ENCODE peak calls at places on chromosomes 16 and 17, in eight cellular contexts. One of them, this sample, is unnamed.

GRCh38 chr17:27612160-27612767 is 18.7 kb upstream of the LGALS9 start:
- DNase-seq in MCF 10A: no peak
- DNase-seq in non-pigmented ciliary epithelial cell: no peak
- DNase-seq in Right ventricle myocardium inferior: no peak
- DNase-seq in NK-92 treated with Interleukin-12 subunit alpha and Interleukin-12 subunit beta, amount 100 ng/mL, for 24 hours: no peak
- DNase-seq in T follicular helper cell: no peak
- DNase-seq in IMR-90: peak; percentile 45
- DNase-seq in memory B cell: no peak
- DNase-seq in this sample: no peak

GRCh38 chr17:74738051-74738996 is 1.3 kb downstream of the RAB37 start:
- DNase-seq in T follicular helper cell: no peak
- DNase-seq in non-pigmented ciliary epithelial cell: no peak
- DNase-seq in Right ventricle myocardium inferior: no peak
- DNase-seq in memory B cell: peak; percentile 45
- DNase-seq in IMR-90: no peak
- DNase-seq in NK-92 treated with Interleukin-12 subunit alpha and Interleukin-12 subunit beta, amount 100 ng/mL, for 24 hours: peak; percentile 91
- DNase-seq in MCF 10A: no peak
- DNase-seq in this sample: no peak

GRCh38 chr16:79723583-79724168 is 123.1 kb upstream of the MAF start:
- DNase-seq in T follicular helper cell: no peak
- DNase-seq in MCF 10A: no peak
- DNase-seq in non-pigmented ciliary epithelial cell: no peak
- DNase-seq in IMR-90: no peak
- DNase-seq in NK-92 treated with Interleukin-12 subunit alpha and Interleukin-12 subunit beta, amount 100 ng/mL, for 24 hours: no peak
- DNase-seq in memory B cell: no peak
- DNase-seq in Right ventricle myocardium inferior: no peak
- DNase-seq in this sample: no peak

GRCh38 chr16:86027366-86028126 is 128.6 kb downstream of the IRF8 start:
- DNase-seq in T follicular helper cell: no peak
- DNase-seq in IMR-90: no peak
- DNase-seq in Right ventricle myocardium inferior: no peak
- DNase-seq in memory B cell: no peak
- DNase-seq in NK-92 treated with Interleukin-12 subunit alpha and Interleukin-12 subunit beta, amount 100 ng/mL, for 24 hours: no peak
- DNase-seq in MCF 10A: no peak
- DNase-seq in non-pigmented ciliary epithelial cell: no peak
- DNase-seq in this sample: no peak

GRCh38 chr17:78890111-78890897 is 12.7 kb downstream of the CEP295NL start:
- DNase-seq in memory B cell: peak; percentile 46
- DNase-seq in IMR-90: no peak
- DNase-seq in non-pigmented ciliary epithelial cell: no peak
- DNase-seq in NK-92 treated with Interleukin-12 subunit alpha and Interleukin-12 subunit beta, amount 100 ng/mL, for 24 hours: no peak
- DNase-seq in T follicular helper cell: peak; percentile 41
- DNase-seq in Right ventricle myocardium inferior: peak; percentile 93
- DNase-seq in MCF 10A: no peak
- DNase-seq in this sample: no peak

GRCh38 chr17:56165017-56165720 is 11.9 kb downstream of the ANKFN1 start:
- DNase-seq in memory B cell: no peak
- DNase-seq in Right ventricle myocardium inferior: no peak
- DNase-seq in non-pigmented ciliary epithelial cell: no peak
- DNase-seq in IMR-90: peak; percentile 81
- DNase-seq in NK-92 treated with Interleukin-12 subunit alpha and Interleukin-12 subunit beta, amount 100 ng/mL, for 24 hours: no peak
- DNase-seq in T follicular helper cell: no peak
- DNase-seq in MCF 10A: no peak
- DNase-seq in this sample: no peak

GRCh38 chr17:10745231-10745630 is 15.4 kb upstream of the TMEM220 start:
- DNase-seq in Right ventricle myocardium inferior: no peak
- DNase-seq in non-pigmented ciliary epithelial cell: no peak
- DNase-seq in NK-92 treated with Interleukin-12 subunit alpha and Interleukin-12 subunit beta, amount 100 ng/mL, for 24 hours: no peak
- DNase-seq in MCF 10A: peak; percentile 23
- DNase-seq in memory B cell: no peak
- DNase-seq in T follicular helper cell: no peak
- DNase-seq in IMR-90: no peak
- DNase-seq in this sample: no peak

GRCh38 chr17:46834846-46835245 is 16.4 kb upstream of the WNT3 start:
- DNase-seq in IMR-90: no peak
- DNase-seq in non-pigmented ciliary epithelial cell: no peak
- DNase-seq in NK-92 treated with Interleukin-12 subunit alpha and Interleukin-12 subunit beta, amount 100 ng/mL, for 24 hours: no peak
- DNase-seq in T follicular helper cell: no peak
- DNase-seq in MCF 10A: no peak
- DNase-seq in Right ventricle myocardium inferior: no peak
- DNase-seq in memory B cell: no peak
- DNase-seq in this sample: no peak

GRCh38 chr17:4514779-4515178 is 16.1 kb downstream of the SPNS2 start:
- DNase-seq in memory B cell: no peak
- DNase-seq in T follicular helper cell: no peak
- DNase-seq in Right ventricle myocardium inferior: peak; percentile 47
- DNase-seq in IMR-90: no peak
- DNase-seq in MCF 10A: no peak
- DNase-seq in non-pigmented ciliary epithelial cell: no peak
- DNase-seq in NK-92 treated with Interleukin-12 subunit alpha and Interleukin-12 subunit beta, amount 100 ng/mL, for 24 hours: no peak
- DNase-seq in this sample: no peak

GRCh38 chr17:80408872-80409271 is 6.1 kb upstream of the ENDOV start:
- DNase-seq in IMR-90: no peak
- DNase-seq in memory B cell: no peak
- DNase-seq in Right ventricle myocardium inferior: no peak
- DNase-seq in NK-92 treated with Interleukin-12 subunit alpha and Interleukin-12 subunit beta, amount 100 ng/mL, for 24 hours: no peak
- DNase-seq in T follicular helper cell: no peak
- DNase-seq in MCF 10A: peak; percentile 15
- DNase-seq in non-pigmented ciliary epithelial cell: no peak
- DNase-seq in this sample: no peak

GRCh38 chr17:76266244-76266938 is 1.2 kb downstream of the UBALD2 start:
- DNase-seq in IMR-90: peak; percentile 30
- DNase-seq in non-pigmented ciliary epithelial cell: no peak
- DNase-seq in NK-92 treated with Interleukin-12 subunit alpha and Interleukin-12 subunit beta, amount 100 ng/mL, for 24 hours: no peak
- DNase-seq in T follicular helper cell: no peak
- DNase-seq in memory B cell: no peak
- DNase-seq in Right ventricle myocardium inferior: peak; percentile 1
- DNase-seq in MCF 10A: no peak
- DNase-seq in this sample: peak; percentile 44

GRCh38 chr17:81385320-81386111 is 9.7 kb upstream of the BAHCC1 start:
- DNase-seq in NK-92 treated with Interleukin-12 subunit alpha and Interleukin-12 subunit beta, amount 100 ng/mL, for 24 hours: no peak
- DNase-seq in MCF 10A: no peak
- DNase-seq in Right ventricle myocardium inferior: peak; percentile 59
- DNase-seq in memory B cell: no peak
- DNase-seq in T follicular helper cell: no peak
- DNase-seq in non-pigmented ciliary epithelial cell: no peak
- DNase-seq in IMR-90: no peak
- DNase-seq in this sample: no peak

GRCh38 chr17:27780441-27781404 is 19.6 kb downstream of the NOS2 start:
- DNase-seq in NK-92 treated with Interleukin-12 subunit alpha and Interleukin-12 subunit beta, amount 100 ng/mL, for 24 hours: no peak
- DNase-seq in memory B cell: no peak
- DNase-seq in MCF 10A: no peak
- DNase-seq in IMR-90: no peak
- DNase-seq in T follicular helper cell: no peak
- DNase-seq in Right ventricle myocardium inferior: no peak
- DNase-seq in non-pigmented ciliary epithelial cell: no peak
- DNase-seq in this sample: no peak

GRCh38 chr16:19696312-19696711 is 21.7 kb downstream of the KNOP1 start:
- DNase-seq in memory B cell: no peak
- DNase-seq in IMR-90: peak; percentile 88
- DNase-seq in NK-92 treated with Interleukin-12 subunit alpha and Interleukin-12 subunit beta, amount 100 ng/mL, for 24 hours: no peak
- DNase-seq in Right ventricle myocardium inferior: peak; percentile 76
- DNase-seq in non-pigmented ciliary epithelial cell: peak; percentile 76
- DNase-seq in T follicular helper cell: peak; percentile 34
- DNase-seq in MCF 10A: peak; percentile 87
- DNase-seq in this sample: no peak

GRCh38 chr17:47945080-47945479 is 3.7 kb downstream of the PNPO start:
- DNase-seq in T follicular helper cell: no peak
- DNase-seq in memory B cell: no peak
- DNase-seq in NK-92 treated with Interleukin-12 subunit alpha and Interleukin-12 subunit beta, amount 100 ng/mL, for 24 hours: no peak
- DNase-seq in non-pigmented ciliary epithelial cell: no peak
- DNase-seq in IMR-90: no peak
- DNase-seq in MCF 10A: no peak
- DNase-seq in Right ventricle myocardium inferior: no peak
- DNase-seq in this sample: no peak

GRCh38 chr16:85968041-85968920 is 69.3 kb downstream of the IRF8 start:
- DNase-seq in memory B cell: no peak
- DNase-seq in T follicular helper cell: no peak
- DNase-seq in IMR-90: no peak
- DNase-seq in NK-92 treated with Interleukin-12 subunit alpha and Interleukin-12 subunit beta, amount 100 ng/mL, for 24 hours: no peak
- DNase-seq in non-pigmented ciliary epithelial cell: no peak
- DNase-seq in MCF 10A: no peak
- DNase-seq in Right ventricle myocardium inferior: no peak
- DNase-seq in this sample: no peak

GRCh38 chr16:74748042-74748709 is 26.4 kb downstream of the FA2H start:
- DNase-seq in NK-92 treated with Interleukin-12 subunit alpha and Interleukin-12 subunit beta, amount 100 ng/mL, for 24 hours: no peak
- DNase-seq in IMR-90: no peak
- DNase-seq in MCF 10A: no peak
- DNase-seq in memory B cell: no peak
- DNase-seq in T follicular helper cell: no peak
- DNase-seq in non-pigmented ciliary epithelial cell: no peak
- DNase-seq in Right ventricle myocardium inferior: no peak
- DNase-seq in this sample: no peak

GRCh38 chr17:20925091-20925490 is 117.7 kb downstream of the USP22 start:
- DNase-seq in NK-92 treated with Interleukin-12 subunit alpha and Interleukin-12 subunit beta, amount 100 ng/mL, for 24 hours: no peak
- DNase-seq in IMR-90: peak; percentile 60
- DNase-seq in MCF 10A: peak; percentile 52
- DNase-seq in Right ventricle myocardium inferior: no peak
- DNase-seq in T follicular helper cell: no peak
- DNase-seq in memory B cell: no peak
- DNase-seq in non-pigmented ciliary epithelial cell: no peak
- DNase-seq in this sample: no peak

GRCh38 chr16:73846292-73846849 is 450.2 kb upstream of the PSMD7 start:
- DNase-seq in NK-92 treated with Interleukin-12 subunit alpha and Interleukin-12 subunit beta, amount 100 ng/mL, for 24 hours: no peak
- DNase-seq in Right ventricle myocardium inferior: no peak
- DNase-seq in memory B cell: no peak
- DNase-seq in T follicular helper cell: no peak
- DNase-seq in IMR-90: no peak
- DNase-seq in non-pigmented ciliary epithelial cell: no peak
- DNase-seq in MCF 10A: no peak
- DNase-seq in this sample: no peak

GRCh38 chr17:81310963-81311550 is 15.9 kb upstream of the SLC38A10 start:
- DNase-seq in IMR-90: no peak
- DNase-seq in non-pigmented ciliary epithelial cell: no peak
- DNase-seq in T follicular helper cell: no peak
- DNase-seq in Right ventricle myocardium inferior: peak; percentile 48
- DNase-seq in MCF 10A: no peak
- DNase-seq in memory B cell: no peak
- DNase-seq in NK-92 treated with Interleukin-12 subunit alpha and Interleukin-12 subunit beta, amount 100 ng/mL, for 24 hours: no peak
- DNase-seq in this sample: no peak

GRCh38 chr17:81635973-81636504 is 873 bp downstream of the NPLOC4 start:
- DNase-seq in non-pigmented ciliary epithelial cell: peak; percentile 27
- DNase-seq in NK-92 treated with Interleukin-12 subunit alpha and Interleukin-12 subunit beta, amount 100 ng/mL, for 24 hours: no peak
- DNase-seq in Right ventricle myocardium inferior: no peak
- DNase-seq in memory B cell: no peak
- DNase-seq in MCF 10A: no peak
- DNase-seq in T follicular helper cell: no peak
- DNase-seq in IMR-90: peak; percentile 60
- DNase-seq in this sample: no peak

GRCh38 chr16:69818811-69819587 is 56.9 kb downstream of the WWP2 start:
- DNase-seq in T follicular helper cell: no peak
- DNase-seq in memory B cell: no peak
- DNase-seq in Right ventricle myocardium inferior: no peak
- DNase-seq in IMR-90: no peak
- DNase-seq in non-pigmented ciliary epithelial cell: no peak
- DNase-seq in MCF 10A: no peak
- DNase-seq in NK-92 treated with Interleukin-12 subunit alpha and Interleukin-12 subunit beta, amount 100 ng/mL, for 24 hours: no peak
- DNase-seq in this sample: no peak

GRCh38 chr16:30470632-30471007 is 1.9 kb upstream of the ITGAL start:
- DNase-seq in non-pigmented ciliary epithelial cell: no peak
- DNase-seq in IMR-90: no peak
- DNase-seq in memory B cell: no peak
- DNase-seq in MCF 10A: no peak
- DNase-seq in NK-92 treated with Interleukin-12 subunit alpha and Interleukin-12 subunit beta, amount 100 ng/mL, for 24 hours: no peak
- DNase-seq in Right ventricle myocardium inferior: no peak
- DNase-seq in T follicular helper cell: no peak
- DNase-seq in this sample: no peak

GRCh38 chr16:13936596-13937081 is 16.7 kb downstream of the ERCC4 start:
- DNase-seq in memory B cell: no peak
- DNase-seq in IMR-90: peak; percentile 69
- DNase-seq in NK-92 treated with Interleukin-12 subunit alpha and Interleukin-12 subunit beta, amount 100 ng/mL, for 24 hours: no peak
- DNase-seq in T follicular helper cell: no peak
- DNase-seq in Right ventricle myocardium inferior: no peak
- DNase-seq in MCF 10A: peak; percentile 74
- DNase-seq in non-pigmented ciliary epithelial cell: peak; percentile 15
- DNase-seq in this sample: no peak

GRCh38 chr17:77692571-77693161 is 265.8 kb upstream of the TNRC6C start:
- DNase-seq in IMR-90: peak; percentile 9
- DNase-seq in memory B cell: no peak
- DNase-seq in non-pigmented ciliary epithelial cell: no peak
- DNase-seq in NK-92 treated with Interleukin-12 subunit alpha and Interleukin-12 subunit beta, amount 100 ng/mL, for 24 hours: no peak
- DNase-seq in Right ventricle myocardium inferior: no peak
- DNase-seq in MCF 10A: peak; percentile 69
- DNase-seq in T follicular helper cell: no peak
- DNase-seq in this sample: no peak

GRCh38 chr16:66740533-66740932 is 10.9 kb downstream of the DYNC1LI2 start:
- DNase-seq in memory B cell: no peak
- DNase-seq in IMR-90: no peak
- DNase-seq in Right ventricle myocardium inferior: no peak
- DNase-seq in non-pigmented ciliary epithelial cell: no peak
- DNase-seq in T follicular helper cell: no peak
- DNase-seq in NK-92 treated with Interleukin-12 subunit alpha and Interleukin-12 subunit beta, amount 100 ng/mL, for 24 hours: no peak
- DNase-seq in MCF 10A: no peak
- DNase-seq in this sample: no peak

GRCh38 chr17:37744961-37745800 is at the start of gene HNF1B:
- DNase-seq in IMR-90: no peak
- DNase-seq in non-pigmented ciliary epithelial cell: no peak
- DNase-seq in T follicular helper cell: no peak
- DNase-seq in NK-92 treated with Interleukin-12 subunit alpha and Interleukin-12 subunit beta, amount 100 ng/mL, for 24 hours: no peak
- DNase-seq in MCF 10A: no peak
- DNase-seq in Right ventricle myocardium inferior: no peak
- DNase-seq in memory B cell: peak; percentile 72
- DNase-seq in this sample: no peak

GRCh38 chr17:9360610-9361571 is 214.7 kb downstream of the STX8 start:
- DNase-seq in IMR-90: peak; percentile 89
- DNase-seq in Right ventricle myocardium inferior: no peak
- DNase-seq in MCF 10A: peak; percentile 66
- DNase-seq in NK-92 treated with Interleukin-12 subunit alpha and Interleukin-12 subunit beta, amount 100 ng/mL, for 24 hours: no peak
- DNase-seq in non-pigmented ciliary epithelial cell: peak; percentile 65
- DNase-seq in memory B cell: no peak
- DNase-seq in T follicular helper cell: no peak
- DNase-seq in this sample: no peak

GRCh38 chr16:87310610-87311009 is 6.6 kb downstream of the C16orf95 start:
- DNase-seq in memory B cell: no peak
- DNase-seq in T follicular helper cell: no peak
- DNase-seq in MCF 10A: no peak
- DNase-seq in NK-92 treated with Interleukin-12 subunit alpha and Interleukin-12 subunit beta, amount 100 ng/mL, for 24 hours: no peak
- DNase-seq in IMR-90: no peak
- DNase-seq in Right ventricle myocardium inferior: no peak
- DNase-seq in non-pigmented ciliary epithelial cell: no peak
- DNase-seq in this sample: no peak

GRCh38 chr16:81545470-81546175 is 101.0 kb downstream of the CMIP start:
- DNase-seq in MCF 10A: no peak
- DNase-seq in NK-92 treated with Interleukin-12 subunit alpha and Interleukin-12 subunit beta, amount 100 ng/mL, for 24 hours: no peak
- DNase-seq in Right ventricle myocardium inferior: no peak
- DNase-seq in T follicular helper cell: no peak
- DNase-seq in IMR-90: no peak
- DNase-seq in memory B cell: no peak
- DNase-seq in non-pigmented ciliary epithelial cell: no peak
- DNase-seq in this sample: no peak

This sample was measured in D341Med.